ENCODE peak calls at places on chromosomes 4 and X, in five cellular contexts. B is ovary, Q is GM06990, D is astrocyte, R is foreskin keratinocyte. I is an unnamed sample.

GRCh38 chrX:97399400-97399799 is 515.7 kb downstream of the RPA4 start:
- DNase-seq in D (peak; percentile 76), R (peak; percentile 51), Q (peak; percentile 45), B (no peak), I (no peak)

GRCh38 chr4:69147334-69147733 is 51.1 kb downstream of the UGT2B7 start:
- DNase-seq in D (no peak), B (no peak), R (no peak), Q (no peak), I (no peak)

GRCh38 chr4:13476915-13477314 is 7.2 kb downstream of the RAB28 start:
- DNase-seq in B (no peak), Q (peak; percentile 8), R (peak; percentile 16), D (peak; percentile 92), I (no peak)

GRCh38 chrX:3820170-3820569 is 106.7 kb upstream of the PRKX start:
- DNase-seq in B (no peak), R (peak; percentile 66), Q (no peak), D (peak; percentile 86), I (no peak)

GRCh38 chr4:17091104-17091503 is 192.7 kb upstream of the LDB2 start:
- DNase-seq in Q (no peak), R (no peak), D (no peak), B (no peak), I (no peak)

GRCh38 chrX:138858946-138859345 is 147.4 kb upstream of the FGF13 start:
- DNase-seq in Q (no peak), B (no peak), R (no peak), D (peak; percentile 54), I (no peak)

GRCh38 chrX:12974217-12974796 is 603 bp upstream of the TMSB4X start:
- DNase-seq in R (peak; percentile 44), B (peak; percentile 70), Q (no peak), D (peak; percentile 57), I (peak; percentile 36)

GRCh38 chr4:54192811-54193210 is 36.3 kb upstream of the PDGFRA start:
- DNase-seq in B (no peak), R (no peak), Q (no peak), D (no peak), I (no peak)

GRCh38 chr4:109719604-109720003 is 10.3 kb downstream of the PLA2G12A start:
- DNase-seq in D (no peak), B (no peak), R (no peak), Q (no peak), I (no peak)

GRCh38 chr4:92825186-92825715 is 521.5 kb downstream of the GRID2 start:
- DNase-seq in Q (no peak), D (no peak), R (peak; percentile 82), B (no peak), I (no peak)

GRCh38 chr4:8320386-8320750 is 50.8 kb downstream of the HTRA3 start:
- DNase-seq in Q (no peak), R (no peak), D (no peak), B (no peak), I (no peak)
- TF ChIP-seq CTCF in Q (peak; percentile 43), R (peak; percentile 51), D (no peak), B (no peak), I (no peak)

GRCh38 chrX:53398216-53398615 is 24.2 kb downstream of the SMC1A start:
- DNase-seq in D (no peak), Q (no peak), R (no peak), B (no peak), I (no peak)

DNA sequence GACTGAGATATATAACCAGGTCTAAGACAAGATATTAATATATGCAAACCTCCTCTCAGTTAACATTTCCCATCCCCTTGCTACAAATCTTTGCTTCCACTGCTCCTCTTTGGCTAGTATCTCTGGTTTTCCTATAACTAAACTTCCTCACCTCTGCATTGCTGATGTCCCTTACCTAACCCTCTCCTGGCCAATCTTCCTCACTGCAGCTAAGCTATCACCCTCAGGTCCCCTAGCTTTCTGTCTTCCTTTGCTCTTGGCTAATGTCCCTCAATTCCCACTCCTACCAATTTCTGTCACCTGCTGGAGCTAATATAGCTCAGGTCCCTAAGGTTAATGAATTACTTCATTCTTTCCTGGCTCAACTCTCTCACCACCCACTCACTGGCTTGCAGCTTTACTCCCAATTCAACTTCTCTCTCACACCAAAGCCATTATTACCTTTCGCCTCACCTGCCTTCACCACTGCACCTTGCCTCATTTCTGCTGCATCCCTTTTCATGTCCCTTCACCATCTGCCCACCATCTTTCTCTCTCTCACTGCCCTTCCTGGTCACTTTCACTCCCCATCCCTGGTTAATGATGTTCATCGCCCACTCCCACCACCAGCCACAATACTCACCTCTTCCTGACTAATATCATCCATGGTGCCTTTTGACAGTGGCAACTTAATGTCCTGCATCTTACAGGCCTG is 26.7 kb downstream of the SMC1A start:
- DNase-seq in D (no peak), Q (no peak), B (no peak), R (no peak), I (no peak)
- TF ChIP-seq CTCF in D (no peak), Q (no peak), B (no peak), R (no peak), I (no peak)

GRCh38 chr4:104899863-104900262 is 246.8 kb upstream of the TET2 start:
- DNase-seq in R (no peak), Q (no peak), B (no peak), D (no peak), I (no peak)

GRCh38 chr4:104897297-104897645 is 249.4 kb upstream of the TET2 start:
- DNase-seq in R (no peak), Q (no peak), D (peak; percentile 68), B (no peak), I (no peak)

GRCh38 chr4:104896623-104897296 is 249.9 kb upstream of the TET2 start:
- DNase-seq in D (peak; percentile 26), R (peak; percentile 57), Q (peak; percentile 26), B (no peak), I (no peak)

GRCh38 chr4:104905546-104905945 is 241.1 kb upstream of the TET2 start:
- DNase-seq in D (no peak), Q (no peak), R (no peak), B (no peak), I (no peak)

GRCh38 chr4:104901438-104901837 is 245.2 kb upstream of the TET2 start:
- DNase-seq in R (peak; percentile 20), Q (peak; percentile 8), D (peak; percentile 46), B (no peak), I (no peak)
- TF ChIP-seq CTCF in R (peak; percentile 47), Q (peak; percentile 24), D (no peak), B (no peak), I (no peak)

DNA sequence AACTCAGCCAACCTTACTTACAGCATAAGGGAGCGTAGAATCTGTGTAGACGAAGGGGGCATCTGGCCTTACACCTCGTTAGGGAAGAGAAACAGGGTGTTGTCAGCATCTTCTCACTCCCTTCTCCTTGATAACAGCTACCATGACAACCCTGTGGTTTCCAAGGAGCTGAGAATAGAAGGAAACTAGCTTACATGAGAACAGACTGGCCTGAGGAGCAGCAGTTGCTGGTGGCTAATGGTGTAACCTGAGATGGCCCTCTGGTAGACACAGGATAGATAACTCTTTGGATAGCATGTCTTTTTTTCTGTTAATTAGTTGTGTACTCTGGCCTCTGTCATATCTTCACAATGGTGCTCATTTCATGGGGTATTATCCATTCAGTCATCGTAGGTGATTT is 14.6 kb downstream of the PLP1 start:
- DNase-seq in Q (no peak), B (no peak), D (no peak), R (no peak), I (no peak)
- TF ChIP-seq CTCF in Q (no peak), B (no peak), D (no peak), R (no peak), I (no peak)

DNA sequence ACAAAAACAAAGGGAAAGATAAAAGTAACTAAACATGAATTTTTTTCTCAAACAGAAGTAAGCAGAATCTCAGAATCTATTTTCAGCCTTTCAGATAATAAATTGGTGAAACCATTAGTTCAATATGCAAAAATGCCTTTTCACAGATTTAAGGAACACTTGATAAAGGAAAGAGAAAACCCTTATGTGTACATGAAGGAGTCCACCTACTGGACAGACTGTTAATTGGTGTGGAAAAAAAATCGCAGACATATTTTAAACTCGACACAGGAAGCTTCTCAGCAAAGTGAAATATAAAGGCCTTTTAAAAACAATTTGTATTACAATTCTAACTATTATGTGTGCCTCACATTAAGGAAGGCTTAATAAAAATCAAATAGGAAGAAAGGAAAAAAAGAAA is 22.3 kb downstream of the COX7B2 start:
- DNase-seq in Q (no peak), D (peak; percentile 4), B (no peak), R (peak; percentile 6), I (no peak)
- TF ChIP-seq CTCF in Q (peak; percentile 38), D (peak; percentile 43), B (no peak), R (peak; percentile 50), I (peak; percentile 28)